ENCODE peak calls at places on chromosomes 12 and 14, in eight cellular contexts. One of them, this sample, is unnamed.

GRCh38 chr12:78118036-78118435 is 287.3 kb downstream of the NAV3 start:
- DNase-seq in Panc1: no peak
- DNase-seq in endothelial cell: no peak
- DNase-seq in HFFc6: no peak
- DNase-seq in left lung: no peak
- DNase-seq in B cell: no peak
- DNase-seq in heart left ventricle: no peak
- DNase-seq in AG09319: no peak
- DNase-seq in this sample: no peak

GRCh38 chr14:67357583-67358354 is 1.8 kb downstream of the ATP6V1D start:
- DNase-seq in Panc1: no peak
- DNase-seq in endothelial cell: no peak
- DNase-seq in HFFc6: no peak
- DNase-seq in left lung: no peak
- DNase-seq in B cell: no peak
- DNase-seq in heart left ventricle: no peak
- DNase-seq in AG09319: no peak
- DNase-seq in this sample: no peak

GRCh38 chr12:28086521-28086920 is 103.7 kb upstream of the CCDC91 start:
- DNase-seq in Panc1: no peak
- DNase-seq in endothelial cell: no peak
- DNase-seq in HFFc6: no peak
- DNase-seq in left lung: no peak
- DNase-seq in B cell: no peak
- DNase-seq in heart left ventricle: no peak
- DNase-seq in AG09319: no peak
- DNase-seq in this sample: no peak

GRCh38 chr14:20400965-20401593 is 12.2 kb downstream of the TEP1 start:
- DNase-seq in Panc1: no peak
- DNase-seq in endothelial cell: no peak
- DNase-seq in HFFc6: peak
- DNase-seq in left lung: no peak
- DNase-seq in B cell: no peak
- DNase-seq in heart left ventricle: no peak
- DNase-seq in AG09319: no peak
- DNase-seq in this sample: no peak

GRCh38 chr12:24950231-24950834 is 1.4 kb upstream of the BCAT1 start:
- DNase-seq in Panc1: no peak
- DNase-seq in endothelial cell: no peak
- DNase-seq in HFFc6: no peak
- DNase-seq in left lung: no peak
- DNase-seq in B cell: no peak
- DNase-seq in heart left ventricle: no peak
- DNase-seq in AG09319: no peak
- DNase-seq in this sample: peak

GRCh38 chr14:50011242-50011641 is 105.1 kb downstream of the VCPKMT start:
- DNase-seq in Panc1: no peak
- DNase-seq in endothelial cell: no peak
- DNase-seq in HFFc6: no peak
- DNase-seq in left lung: no peak
- DNase-seq in B cell: no peak
- DNase-seq in heart left ventricle: no peak
- DNase-seq in AG09319: no peak
- DNase-seq in this sample: no peak

GRCh38 chr14:105124837-105125222 is 43.7 kb downstream of the JAG2 start:
- DNase-seq in Panc1: no peak
- DNase-seq in endothelial cell: no peak
- DNase-seq in HFFc6: no peak
- DNase-seq in left lung: no peak
- DNase-seq in B cell: no peak
- DNase-seq in heart left ventricle: no peak
- DNase-seq in AG09319: no peak
- DNase-seq in this sample: no peak

GRCh38 chr12:57929092-57929830 is 12.1 kb upstream of the ATP23 start:
- DNase-seq in Panc1: no peak
- DNase-seq in endothelial cell: no peak
- DNase-seq in HFFc6: no peak
- DNase-seq in left lung: no peak
- DNase-seq in B cell: no peak
- DNase-seq in heart left ventricle: no peak
- DNase-seq in AG09319: no peak
- DNase-seq in this sample: no peak

GRCh38 chr14:54784060-54784459 is 118.6 kb downstream of the GCH1 start:
- DNase-seq in Panc1: no peak
- DNase-seq in endothelial cell: no peak
- DNase-seq in HFFc6: no peak
- DNase-seq in left lung: no peak
- DNase-seq in B cell: no peak
- DNase-seq in heart left ventricle: peak
- DNase-seq in AG09319: no peak
- DNase-seq in this sample: no peak

GRCh38 chr14:104580961-104581360 is 1.4 kb downstream of the C14orf180 start:
- DNase-seq in Panc1: no peak
- DNase-seq in endothelial cell: no peak
- DNase-seq in HFFc6: no peak
- DNase-seq in left lung: no peak
- DNase-seq in B cell: no peak
- DNase-seq in heart left ventricle: peak
- DNase-seq in AG09319: no peak
- DNase-seq in this sample: no peak

GRCh38 chr12:66279127-66279712 is 23.1 kb upstream of the HELB start:
- DNase-seq in Panc1: no peak
- DNase-seq in endothelial cell: peak
- DNase-seq in HFFc6: peak
- DNase-seq in left lung: no peak
- DNase-seq in B cell: no peak
- DNase-seq in heart left ventricle: no peak
- DNase-seq in AG09319: no peak
- DNase-seq in this sample: no peak

GRCh38 chr14:102363182-102363952 is 626 bp downstream of the TECPR2 start:
- DNase-seq in Panc1: no peak
- DNase-seq in endothelial cell: no peak
- DNase-seq in HFFc6: peak
- DNase-seq in left lung: no peak
- DNase-seq in B cell: no peak
- DNase-seq in heart left ventricle: no peak
- DNase-seq in AG09319: no peak
- DNase-seq in this sample: peak

GRCh38 chr12:123828871-123829547 is 66.9 kb downstream of the DNAH10 start:
- DNase-seq in Panc1: no peak
- DNase-seq in endothelial cell: no peak
- DNase-seq in HFFc6: no peak
- DNase-seq in left lung: no peak
- DNase-seq in B cell: no peak
- DNase-seq in heart left ventricle: no peak
- DNase-seq in AG09319: no peak
- DNase-seq in this sample: no peak

GRCh38 chr12:131923260-131923659 is 5.8 kb upstream of the PUS1 start:
- DNase-seq in Panc1: no peak
- DNase-seq in endothelial cell: no peak
- DNase-seq in HFFc6: no peak
- DNase-seq in left lung: no peak
- DNase-seq in B cell: peak
- DNase-seq in heart left ventricle: no peak
- DNase-seq in AG09319: no peak
- DNase-seq in this sample: peak

GRCh38 chr14:73713206-73713803 is 879 bp downstream of the PNMA1 start:
- DNase-seq in Panc1: no peak
- DNase-seq in endothelial cell: no peak
- DNase-seq in HFFc6: no peak
- DNase-seq in left lung: no peak
- DNase-seq in B cell: peak
- DNase-seq in heart left ventricle: no peak
- DNase-seq in AG09319: no peak
- DNase-seq in this sample: no peak

GRCh38 chr14:84670801-84671200 is 859.1 kb upstream of the FLRT2 start:
- DNase-seq in Panc1: no peak
- DNase-seq in endothelial cell: no peak
- DNase-seq in HFFc6: no peak
- DNase-seq in left lung: no peak
- DNase-seq in B cell: no peak
- DNase-seq in heart left ventricle: no peak
- DNase-seq in AG09319: no peak
- DNase-seq in this sample: no peak

GRCh38 chr14:77026166-77026929 is 2.2 kb downstream of the IRF2BPL start:
- DNase-seq in Panc1: no peak
- DNase-seq in endothelial cell: no peak
- DNase-seq in HFFc6: no peak
- DNase-seq in left lung: peak
- DNase-seq in B cell: no peak
- DNase-seq in heart left ventricle: peak
- DNase-seq in AG09319: no peak
- DNase-seq in this sample: no peak

GRCh38 chr14:77025744-77026165 is 2.8 kb downstream of the IRF2BPL start:
- DNase-seq in Panc1: no peak
- DNase-seq in endothelial cell: no peak
- DNase-seq in HFFc6: no peak
- DNase-seq in left lung: peak
- DNase-seq in B cell: no peak
- DNase-seq in heart left ventricle: peak
- DNase-seq in AG09319: no peak
- DNase-seq in this sample: no peak

GRCh38 chr14:77022219-77022852 is 6.2 kb downstream of the IRF2BPL start:
- DNase-seq in Panc1: no peak
- DNase-seq in endothelial cell: no peak
- DNase-seq in HFFc6: no peak
- DNase-seq in left lung: no peak
- DNase-seq in B cell: no peak
- DNase-seq in heart left ventricle: no peak
- DNase-seq in AG09319: no peak
- DNase-seq in this sample: peak

GRCh38 chr14:77024171-77024627 is 4.3 kb downstream of the IRF2BPL start:
- DNase-seq in Panc1: no peak
- DNase-seq in endothelial cell: no peak
- DNase-seq in HFFc6: no peak
- DNase-seq in left lung: no peak
- DNase-seq in B cell: no peak
- DNase-seq in heart left ventricle: peak
- DNase-seq in AG09319: no peak
- DNase-seq in this sample: peak

GRCh38 chr14:77023001-77023996 is 5.2 kb downstream of the IRF2BPL start:
- DNase-seq in Panc1: no peak
- DNase-seq in endothelial cell: no peak
- DNase-seq in HFFc6: peak
- DNase-seq in left lung: no peak
- DNase-seq in B cell: no peak
- DNase-seq in heart left ventricle: peak
- DNase-seq in AG09319: no peak
- DNase-seq in this sample: no peak
- TF ChIP-seq CTCF in Panc1: no peak
- TF ChIP-seq CTCF in endothelial cell: no peak
- TF ChIP-seq CTCF in HFFc6: peak
- TF ChIP-seq CTCF in left lung: peak
- TF ChIP-seq CTCF in B cell: no peak
- TF ChIP-seq CTCF in heart left ventricle: no peak
- TF ChIP-seq CTCF in AG09319: peak
- TF ChIP-seq CTCF in this sample: no peak

GRCh38 chr12:2004113-2004929 is at the start of gene DCP1B:
- DNase-seq in Panc1: peak
- DNase-seq in endothelial cell: peak
- DNase-seq in HFFc6: peak
- DNase-seq in left lung: peak
- DNase-seq in B cell: peak
- DNase-seq in heart left ventricle: peak
- DNase-seq in AG09319: peak
- DNase-seq in this sample: peak
- TF ChIP-seq CTCF in Panc1: no peak
- TF ChIP-seq CTCF in endothelial cell: no peak
- TF ChIP-seq CTCF in HFFc6: no peak
- TF ChIP-seq CTCF in left lung: no peak
- TF ChIP-seq CTCF in B cell: no peak
- TF ChIP-seq CTCF in heart left ventricle: no peak
- TF ChIP-seq CTCF in AG09319: no peak
- TF ChIP-seq CTCF in this sample: no peak

GRCh38 chr14:89212386-89213235 is 204.4 kb downstream of the FOXN3 start:
- DNase-seq in Panc1: no peak
- DNase-seq in endothelial cell: no peak
- DNase-seq in HFFc6: no peak
- DNase-seq in left lung: peak
- DNase-seq in B cell: peak
- DNase-seq in heart left ventricle: no peak
- DNase-seq in AG09319: no peak
- DNase-seq in this sample: no peak

GRCh38 chr14:89219056-89219455 is 198.0 kb downstream of the FOXN3 start:
- DNase-seq in Panc1: no peak
- DNase-seq in endothelial cell: no peak
- DNase-seq in HFFc6: no peak
- DNase-seq in left lung: no peak
- DNase-seq in B cell: no peak
- DNase-seq in heart left ventricle: no peak
- DNase-seq in AG09319: no peak
- DNase-seq in this sample: no peak

GRCh38 chr14:89217876-89218275 is 199.2 kb downstream of the FOXN3 start:
- DNase-seq in Panc1: no peak
- DNase-seq in endothelial cell: no peak
- DNase-seq in HFFc6: no peak
- DNase-seq in left lung: no peak
- DNase-seq in B cell: no peak
- DNase-seq in heart left ventricle: no peak
- DNase-seq in AG09319: no peak
- DNase-seq in this sample: no peak

GRCh38 chr14:89215166-89215940 is 201.7 kb downstream of the FOXN3 start:
- DNase-seq in Panc1: no peak
- DNase-seq in endothelial cell: no peak
- DNase-seq in HFFc6: no peak
- DNase-seq in left lung: no peak
- DNase-seq in B cell: no peak
- DNase-seq in heart left ventricle: no peak
- DNase-seq in AG09319: no peak
- DNase-seq in this sample: no peak

GRCh38 chr14:89214221-89214965 is 202.6 kb downstream of the FOXN3 start:
- DNase-seq in Panc1: no peak
- DNase-seq in endothelial cell: no peak
- DNase-seq in HFFc6: no peak
- DNase-seq in left lung: peak
- DNase-seq in B cell: no peak
- DNase-seq in heart left ventricle: peak
- DNase-seq in AG09319: no peak
- DNase-seq in this sample: no peak
- TF ChIP-seq CTCF in Panc1: no peak
- TF ChIP-seq CTCF in endothelial cell: no peak
- TF ChIP-seq CTCF in HFFc6: no peak
- TF ChIP-seq CTCF in left lung: no peak
- TF ChIP-seq CTCF in B cell: no peak
- TF ChIP-seq CTCF in heart left ventricle: peak
- TF ChIP-seq CTCF in AG09319: no peak
- TF ChIP-seq CTCF in this sample: no peak

DNA sequence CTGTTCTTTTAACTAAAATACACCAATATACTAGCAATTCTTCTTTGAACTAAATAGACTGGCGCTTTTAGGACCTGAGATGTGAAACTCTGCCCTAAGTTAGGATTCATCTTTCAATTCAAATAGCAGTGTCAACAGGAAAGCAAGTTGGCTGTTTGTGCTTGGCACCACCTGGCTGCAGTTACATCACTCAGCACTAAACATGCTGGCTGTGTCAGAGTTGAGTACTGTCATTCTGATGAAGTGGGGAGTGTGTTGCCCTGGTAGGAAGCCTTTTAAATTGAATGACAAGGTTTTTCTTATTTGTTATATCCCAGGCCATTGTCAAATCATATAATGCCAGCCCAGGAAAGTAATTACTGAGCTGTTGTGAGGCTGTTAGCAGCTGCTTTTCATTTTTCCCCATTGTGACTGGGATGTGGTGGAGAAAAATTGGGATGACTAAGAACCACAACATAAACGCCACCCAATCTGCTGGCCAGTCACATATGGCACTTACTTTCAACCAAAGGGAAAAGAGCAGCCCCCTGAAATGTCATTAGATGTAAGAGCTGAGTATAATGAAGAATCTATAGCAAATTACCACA is 106.5 kb upstream of the PRKD1 start:
- DNase-seq in Panc1: no peak
- DNase-seq in endothelial cell: no peak
- DNase-seq in HFFc6: no peak
- DNase-seq in left lung: no peak
- DNase-seq in B cell: no peak
- DNase-seq in heart left ventricle: no peak
- DNase-seq in AG09319: no peak
- DNase-seq in this sample: no peak
- TF ChIP-seq CTCF in Panc1: no peak
- TF ChIP-seq CTCF in endothelial cell: no peak
- TF ChIP-seq CTCF in HFFc6: no peak
- TF ChIP-seq CTCF in left lung: no peak
- TF ChIP-seq CTCF in B cell: no peak
- TF ChIP-seq CTCF in heart left ventricle: no peak
- TF ChIP-seq CTCF in AG09319: no peak
- TF ChIP-seq CTCF in this sample: no peak

This sample was measured in GM13976.